ENCODE peak calls at places on chromosomes 2 and 18, in eight cellular contexts. M, L, Z, C, K, T, G and Y are unnamed samples. For H3K4me1, the result is how much of the 10 kb centered on the place peaks cover.

GRCh38 chr18:78873916-78874505 is 105.6 kb upstream of the SALL3 start:
- DNase-seq in M (no peak), L (no peak), Z (no peak), C (no peak), K (peak), T (no peak), G (peak), Y (no peak)

GRCh38 chr2:163719278-163719677 is 16.5 kb downstream of the FIGN start:
- DNase-seq in M (no peak), L (no peak), Z (no peak), C (no peak), K (no peak), T (no peak), G (no peak), Y (no peak)

GRCh38 chr2:232512557-232512956 is 7.6 kb upstream of the PRSS56 start:
- DNase-seq in M (no peak), L (no peak), Z (no peak), C (no peak), K (no peak), T (no peak), G (no peak), Y (peak)

GRCh38 chr18:56489901-56490300 is 148.5 kb downstream of the TXNL1 start:
- DNase-seq in M (no peak), L (no peak), Z (no peak), C (no peak), K (no peak), T (no peak), G (no peak), Y (no peak)

GRCh38 chr18:23528580-23529472 is 25.5 kb downstream of the RMC1 start:
- DNase-seq in M (no peak), L (peak), Z (no peak), C (no peak), K (peak), T (peak), G (peak), Y (no peak)

GRCh38 chr2:60818272-60818671 is 62.2 kb downstream of the PAPOLG start:
- DNase-seq in M (peak), L (peak), Z (peak), C (no peak), K (no peak), T (peak), G (peak), Y (no peak)

GRCh38 chr2:189581354-189582139 is 961 bp upstream of the SLC40A1 start:
- DNase-seq in M (peak), L (no peak), Z (no peak), C (peak), K (no peak), T (no peak), G (no peak), Y (peak)

GRCh38 chr18:58572181-58572580 is 56.7 kb downstream of the ALPK2 start:
- DNase-seq in M (no peak), L (peak), Z (no peak), C (no peak), K (peak), T (peak), G (peak), Y (peak)

GRCh38 chr2:181785677-181786344 is 105.5 kb upstream of the NEUROD1 start:
- DNase-seq in M (no peak), L (peak), Z (no peak), C (no peak), K (peak), T (peak), G (peak), Y (peak)

GRCh38 chr2:175786705-175787104 is 215.4 kb downstream of the LNPK start:
- DNase-seq in M (no peak), L (no peak), Z (no peak), C (no peak), K (no peak), T (no peak), G (no peak), Y (no peak)

GRCh38 chr2:1665761-1666505 is 78.4 kb downstream of the PXDN start:
- DNase-seq in M (no peak), L (no peak), Z (no peak), C (no peak), K (no peak), T (no peak), G (no peak), Y (no peak)

GRCh38 chr2:98730053-98730850 is 680 bp downstream of the MGAT4A start:
- DNase-seq in M (peak), L (no peak), Z (no peak), C (peak), K (peak), T (no peak), G (no peak), Y (peak)

GRCh38 chr2:20236496-20236895 is 11.6 kb upstream of the SDC1 start:
- DNase-seq in M (no peak), L (no peak), Z (no peak), C (no peak), K (no peak), T (no peak), G (no peak), Y (no peak)

GRCh38 chr2:150610670-150611279 is 123.3 kb upstream of the RND3 start:
- DNase-seq in M (peak), L (peak), Z (peak), C (peak), K (peak), T (peak), G (peak), Y (peak)

GRCh38 chr2:241736111-241736510 is 1.7 kb downstream of the D2HGDH start:
- DNase-seq in M (peak), L (no peak), Z (no peak), C (no peak), K (no peak), T (no peak), G (no peak), Y (no peak)

GRCh38 chr2:171210864-171211431 is 50.3 kb upstream of the TLK1 start:
- DNase-seq in M (no peak), L (peak), Z (peak), C (no peak), K (no peak), T (no peak), G (peak), Y (no peak)

GRCh38 chr2:158994920-158995676 is 26.7 kb downstream of the TANC1 start:
- DNase-seq in M (peak), L (peak), Z (no peak), C (no peak), K (no peak), T (no peak), G (no peak), Y (peak)

GRCh38 chr2:85511008-85511895 is 27.7 kb upstream of the MAT2A start:
- DNase-seq in M (no peak), L (no peak), Z (no peak), C (no peak), K (no peak), T (peak), G (peak), Y (no peak)

GRCh38 chr2:19350678-19351401 is 7.6 kb downstream of the OSR1 start:
- DNase-seq in M (no peak), L (no peak), Z (no peak), C (no peak), K (no peak), T (no peak), G (no peak), Y (no peak)

GRCh38 chr2:138502253-138503086 is 900 bp downstream of the SPOPL start:
- DNase-seq in M (peak), L (peak), Z (peak), C (no peak), K (peak), T (no peak), G (no peak), Y (peak)

GRCh38 chr18:55384115-55384514 is 203.9 kb downstream of the TCF4 start:
- DNase-seq in M (no peak), L (no peak), Z (no peak), C (no peak), K (no peak), T (no peak), G (no peak), Y (no peak)

GRCh38 chr18:55382277-55382805 is 205.7 kb downstream of the TCF4 start:
- DNase-seq in M (no peak), L (no peak), Z (no peak), C (no peak), K (no peak), T (no peak), G (no peak), Y (no peak)

GRCh38 chr18:55386545-55386944 is 201.4 kb downstream of the TCF4 start:
- DNase-seq in M (no peak), L (no peak), Z (no peak), C (no peak), K (no peak), T (no peak), G (no peak), Y (no peak)

GRCh38 chr18:55385770-55386169 is 202.2 kb downstream of the TCF4 start:
- DNase-seq in M (no peak), L (no peak), Z (no peak), C (no peak), K (no peak), T (no peak), G (no peak), Y (no peak)

DNA sequence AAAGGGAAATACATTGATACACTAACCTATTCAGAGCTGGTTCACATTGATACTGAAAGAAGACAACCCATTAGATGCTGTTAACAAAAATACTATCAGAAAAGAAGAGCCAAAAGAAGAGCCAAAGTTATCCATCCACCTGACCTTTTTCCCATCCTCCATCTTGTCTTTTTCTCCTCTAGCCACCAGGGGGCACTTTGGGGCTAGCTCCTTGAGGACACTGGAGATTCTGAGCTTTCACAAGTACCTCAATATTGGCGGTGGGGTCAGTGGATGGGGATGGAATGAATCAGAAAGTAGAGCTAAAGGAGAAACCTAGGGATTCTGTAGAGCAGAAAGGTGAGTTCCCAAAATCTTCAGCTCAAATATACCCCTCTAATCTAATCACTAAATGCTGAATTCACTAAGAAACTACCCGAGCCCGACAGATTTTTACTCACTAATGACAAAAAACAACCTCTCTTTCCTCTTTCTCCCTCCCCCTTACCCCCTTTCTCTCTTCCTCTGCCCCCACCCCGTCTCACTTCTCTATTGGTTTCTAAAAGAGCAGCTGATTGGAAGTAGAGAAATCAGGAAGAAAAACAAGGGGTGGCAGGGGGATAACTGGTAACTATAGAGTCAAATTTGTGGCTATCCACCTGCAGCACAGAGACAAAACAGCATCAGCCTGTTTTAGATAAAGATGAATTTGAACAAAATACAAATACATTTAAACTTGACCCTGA is 203.3 kb downstream of the TCF4 start:
- DNase-seq in M (peak), L (peak), Z (peak), C (no peak), K (peak), T (peak), G (peak), Y (no peak)
- H3K4me3 ChIP-seq in M (no peak), L (no peak), Z (no peak), C (no peak), K (no peak), T (no peak), G (no peak), Y (no peak)

DNA sequence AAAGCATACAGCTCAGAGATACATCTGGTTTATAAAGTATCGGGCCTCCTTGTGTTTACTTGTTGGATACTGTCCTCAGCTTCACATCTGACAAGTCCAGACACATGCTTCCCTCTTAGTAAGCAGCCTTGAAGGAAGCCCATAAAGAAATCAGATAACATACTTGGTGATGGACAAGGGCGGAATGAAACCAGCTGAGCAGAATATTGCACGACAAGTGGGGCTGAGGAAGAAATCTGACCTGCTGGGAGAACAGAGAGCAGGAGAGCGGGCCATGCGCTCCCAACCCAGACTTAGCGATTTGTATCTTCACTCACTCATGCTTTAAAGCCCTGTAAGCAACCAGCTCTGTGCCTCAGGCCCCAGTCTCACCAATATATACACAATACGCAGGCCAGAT is 208.4 kb downstream of the CDH20 start:
- DNase-seq in M (no peak), L (peak), Z (no peak), C (no peak), K (no peak), T (peak), G (peak), Y (no peak)
- H2AFZ ChIP-seq in M (no peak), L (no peak), Z (no peak), C (no peak), K (no peak), T (no peak), G (peak), Y (peak)

DNA sequence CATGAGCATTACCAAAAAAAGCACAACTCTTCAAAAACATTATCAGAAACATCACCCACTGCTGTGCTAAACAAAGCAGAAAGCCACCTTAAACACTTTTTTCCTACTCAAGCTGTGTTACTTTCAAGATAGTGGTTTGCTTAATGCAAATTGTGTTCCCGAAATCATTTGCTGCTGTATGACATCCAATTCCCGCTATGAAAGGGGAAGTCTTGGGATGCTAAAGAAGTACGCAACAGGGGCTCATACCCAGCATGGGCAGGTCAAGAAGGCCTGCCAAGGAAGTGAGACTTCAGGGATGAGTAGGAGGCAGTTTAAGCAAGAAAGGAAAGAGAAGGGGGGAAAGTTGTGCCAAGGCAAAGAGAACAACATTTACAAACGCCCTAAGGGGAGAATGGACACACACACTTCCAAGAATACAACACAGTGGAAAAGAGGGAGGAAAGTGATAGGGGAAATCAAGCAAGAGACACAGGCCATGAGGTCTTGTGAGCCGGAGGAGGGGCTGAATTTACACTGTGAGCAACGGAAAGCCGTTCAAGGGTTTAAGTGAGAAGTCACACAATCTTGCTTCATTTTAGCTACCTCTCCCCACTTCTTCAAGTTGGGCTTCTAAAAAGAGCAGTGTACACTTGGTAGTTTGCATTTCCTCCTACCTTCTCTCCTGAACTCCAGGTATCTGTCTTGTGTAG is 4.1 kb downstream of the PTPN2 start:
- DNase-seq in M (no peak), L (no peak), Z (peak), C (no peak), K (no peak), T (no peak), G (no peak), Y (no peak)
- H3K4me1 ChIP-seq in M (half or more), L (under half), Z (half or more), C (under half), K (under half), T (under half), G (under half), Y (under half)

GRCh38 chr2:96931461-96931860 is 54.9 kb downstream of the FAM178B start:
- DNase-seq in M (no peak), L (no peak), Z (no peak), C (no peak), K (no peak), T (no peak), G (no peak), Y (no peak)
- H3K4me3 ChIP-seq in M (no peak), L (no peak), Z (no peak), C (no peak), K (no peak), T (no peak), G (no peak), Y (no peak)

DNA sequence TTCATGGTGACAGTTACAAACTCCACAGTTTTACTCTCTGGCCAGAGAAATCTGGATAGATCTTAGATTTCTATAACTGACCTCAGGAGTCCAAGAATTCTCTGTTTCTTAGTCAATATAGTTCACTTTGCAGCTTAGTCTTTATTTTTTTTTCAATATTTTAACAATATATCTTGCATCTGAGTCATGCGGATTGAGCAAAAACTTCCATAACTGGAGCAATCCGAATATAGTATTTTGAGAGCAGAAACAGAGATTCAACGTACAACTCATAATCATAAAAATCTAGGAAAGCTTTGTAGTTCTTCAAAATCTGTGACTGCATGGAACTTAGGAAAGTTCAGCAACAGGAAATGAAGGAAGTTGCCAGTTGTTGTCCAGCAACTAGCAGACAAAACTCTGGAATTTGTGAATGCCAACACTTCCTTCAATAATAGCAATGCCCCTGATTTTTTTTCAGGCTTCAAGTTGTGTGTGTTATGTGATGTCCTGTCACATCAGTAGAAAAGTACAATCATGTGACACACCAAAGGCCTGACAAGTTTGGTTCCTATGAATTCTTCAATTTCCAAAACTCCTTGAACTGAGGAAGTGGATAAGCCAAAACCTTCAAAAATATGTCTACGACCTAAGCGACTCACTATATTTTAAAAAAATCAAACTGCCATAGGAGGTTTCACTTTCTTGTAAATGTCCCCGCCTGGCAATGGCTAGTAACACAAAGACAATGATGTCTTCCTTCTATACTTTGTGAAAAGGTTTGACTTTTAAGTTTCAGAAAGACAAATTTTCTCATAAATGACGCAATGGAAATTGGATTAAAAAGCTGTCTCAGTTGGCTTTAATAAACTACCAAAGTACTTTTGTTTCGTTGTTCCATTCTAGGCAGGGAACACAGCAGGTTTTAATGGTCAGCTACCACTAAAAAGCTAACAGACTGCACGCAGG is 510.6 kb downstream of the ERBB4 start:
- DNase-seq in M (no peak), L (peak), Z (no peak), C (no peak), K (peak), T (peak), G (peak), Y (no peak)
- H2AFZ ChIP-seq in M (no peak), L (no peak), Z (no peak), C (peak), K (no peak), T (no peak), G (no peak), Y (no peak)

DNA sequence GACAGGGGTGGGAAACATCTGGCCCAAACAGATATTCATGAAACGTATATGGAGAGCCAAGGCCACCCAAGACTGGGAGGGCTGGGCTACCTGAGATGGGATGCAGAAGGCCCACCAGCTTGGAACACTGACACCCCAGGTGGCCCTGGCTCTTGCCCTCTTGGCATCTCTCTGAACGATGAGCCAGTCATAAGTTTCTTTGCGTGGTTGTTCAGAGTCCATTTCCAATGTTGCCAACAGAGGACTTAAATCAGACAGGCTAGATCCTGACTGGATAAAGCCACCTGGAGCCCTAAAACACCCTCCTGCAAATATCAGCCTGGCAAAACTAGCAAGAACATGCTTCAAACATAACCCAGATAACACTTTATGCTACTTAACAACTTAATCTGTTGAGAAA is 42.6 kb downstream of the LPIN2 start:
- DNase-seq in M (no peak), L (no peak), Z (no peak), C (no peak), K (no peak), T (no peak), G (no peak), Y (no peak)
- H3K4me1 ChIP-seq in M (half or more), L (under half), Z (half or more), C (under half), K (under half), T (under half), G (under half), Y (half or more)

GRCh38 chr2:68316091-68316490 is 3.7 kb downstream of the CNRIP1 start:
- DNase-seq in M (no peak), L (peak), Z (no peak), C (no peak), K (no peak), T (no peak), G (no peak), Y (no peak)

GRCh38 chr2:68320118-68320641 is 431 bp upstream of the CNRIP1 start:
- DNase-seq in M (no peak), L (no peak), Z (no peak), C (peak), K (no peak), T (no peak), G (no peak), Y (peak)

GRCh38 chr2:68317971-68318685 is 1.6 kb downstream of the CNRIP1 start:
- DNase-seq in M (no peak), L (no peak), Z (no peak), C (no peak), K (peak), T (peak), G (no peak), Y (no peak)

GRCh38 chr2:68319397-68320117 is at the start of gene CNRIP1:
- DNase-seq in M (no peak), L (peak), Z (no peak), C (peak), K (peak), T (peak), G (peak), Y (peak)

GRCh38 chr2:68318686-68319396 is 908 bp downstream of the CNRIP1 start:
- DNase-seq in M (no peak), L (peak), Z (no peak), C (peak), K (peak), T (peak), G (no peak), Y (peak)
- H3K4me3 ChIP-seq in M (peak), L (peak), Z (no peak), C (peak), K (peak), T (peak), G (peak), Y (peak)

GRCh38 chr2:130890941-130891669 is 54.4 kb downstream of the ARHGEF4 start:
- DNase-seq in M (no peak), L (no peak), Z (no peak), C (no peak), K (no peak), T (no peak), G (no peak), Y (no peak)
- H2AFZ ChIP-seq in M (no peak), L (no peak), Z (no peak), C (no peak), K (no peak), T (no peak), G (no peak), Y (no peak)